ENCODE peak calls at places on chromosomes 6 and 20, in four cellular contexts. One of them, this sample, is unnamed.

GRCh38 chr6:79117752-79118151 is 39.7 kb upstream of the PHIP start:
- DNase-seq in AG04449: no peak
- DNase-seq in fibroblast of the aortic adventitia: peak; percentile 4
- DNase-seq in upper lobe of left lung: no peak
- DNase-seq in this sample: no peak

GRCh38 chr6:22026160-22026678 is 270.6 kb downstream of the PRL start:
- DNase-seq in upper lobe of left lung: no peak
- DNase-seq in fibroblast of the aortic adventitia: peak; percentile 32
- DNase-seq in AG04449: no peak
- DNase-seq in this sample: no peak

GRCh38 chr6:125486881-125487280 is 185.1 kb upstream of the HDDC2 start:
- DNase-seq in AG04449: no peak
- DNase-seq in upper lobe of left lung: no peak
- DNase-seq in fibroblast of the aortic adventitia: peak; percentile 51
- DNase-seq in this sample: no peak

GRCh38 chr6:163259689-163260088 is 154.8 kb upstream of the QKI start:
- DNase-seq in fibroblast of the aortic adventitia: no peak
- DNase-seq in AG04449: no peak
- DNase-seq in upper lobe of left lung: no peak
- DNase-seq in this sample: no peak

GRCh38 chr20:60559462-60559861 is 601.2 kb downstream of the CDH26 start:
- DNase-seq in fibroblast of the aortic adventitia: no peak
- DNase-seq in AG04449: no peak
- DNase-seq in upper lobe of left lung: no peak
- DNase-seq in this sample: peak; percentile 3

GRCh38 chr6:37860226-37860839 is 40.8 kb downstream of the ZFAND3 start:
- DNase-seq in fibroblast of the aortic adventitia: peak; percentile 72
- DNase-seq in upper lobe of left lung: no peak
- DNase-seq in AG04449: no peak
- DNase-seq in this sample: no peak

GRCh38 chr6:24332306-24332705 is 25.6 kb downstream of the DCDC2 start:
- DNase-seq in AG04449: no peak
- DNase-seq in upper lobe of left lung: no peak
- DNase-seq in fibroblast of the aortic adventitia: no peak
- DNase-seq in this sample: no peak

GRCh38 chr20:1539816-1540215 is 17.7 kb downstream of the SIRPD start:
- DNase-seq in AG04449: no peak
- DNase-seq in fibroblast of the aortic adventitia: no peak
- DNase-seq in upper lobe of left lung: no peak
- DNase-seq in this sample: no peak

GRCh38 chr6:4180653-4181255 is 45.4 kb upstream of the ECI2 start:
- DNase-seq in AG04449: peak; percentile 17
- DNase-seq in upper lobe of left lung: no peak
- DNase-seq in fibroblast of the aortic adventitia: peak; percentile 43
- DNase-seq in this sample: peak; percentile 7

GRCh38 chr6:46626228-46626909 is 26.2 kb downstream of the CYP39A1 start:
- DNase-seq in AG04449: no peak
- DNase-seq in fibroblast of the aortic adventitia: peak; percentile 67
- DNase-seq in upper lobe of left lung: no peak
- DNase-seq in this sample: peak; percentile 3

GRCh38 chr6:139909992-139910391 is 535.5 kb upstream of the CITED2 start:
- DNase-seq in fibroblast of the aortic adventitia: no peak
- DNase-seq in upper lobe of left lung: no peak
- DNase-seq in AG04449: no peak
- DNase-seq in this sample: no peak

GRCh38 chr20:56926501-56926900 is 297.4 kb downstream of the TFAP2C start:
- DNase-seq in AG04449: no peak
- DNase-seq in upper lobe of left lung: no peak
- DNase-seq in fibroblast of the aortic adventitia: no peak
- DNase-seq in this sample: no peak

GRCh38 chr20:56928007-56928406 is 298.9 kb downstream of the TFAP2C start:
- DNase-seq in fibroblast of the aortic adventitia: no peak
- DNase-seq in upper lobe of left lung: no peak
- DNase-seq in AG04449: no peak
- DNase-seq in this sample: no peak

GRCh38 chr20:56924976-56925695 is 296.0 kb downstream of the TFAP2C start:
- DNase-seq in AG04449: no peak
- DNase-seq in fibroblast of the aortic adventitia: no peak
- DNase-seq in upper lobe of left lung: no peak
- DNase-seq in this sample: no peak

GRCh38 chr20:56924316-56924975 is 295.3 kb downstream of the TFAP2C start:
- DNase-seq in upper lobe of left lung: no peak
- DNase-seq in fibroblast of the aortic adventitia: no peak
- DNase-seq in AG04449: no peak
- DNase-seq in this sample: no peak

DNA sequence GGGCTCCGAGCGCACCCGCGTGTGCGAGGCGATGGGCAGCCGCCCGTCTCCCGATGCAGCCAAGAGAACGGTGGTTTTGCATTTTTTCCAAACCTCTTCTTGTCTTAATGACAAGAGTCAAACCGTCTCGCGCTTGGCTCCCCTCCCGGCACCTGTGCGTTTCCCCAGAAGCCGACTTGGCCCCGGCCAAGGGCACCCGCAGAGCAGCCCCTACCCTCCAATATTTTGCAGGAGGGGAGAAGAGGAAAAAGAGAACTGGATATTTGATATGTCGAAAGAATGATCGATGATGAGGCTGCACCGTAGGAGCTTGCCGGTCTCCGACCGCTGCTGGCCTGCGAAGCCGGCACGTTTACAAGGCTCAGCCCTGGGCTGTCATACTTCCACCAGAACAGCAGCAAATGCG is 296.6 kb downstream of the TFAP2C start:
- DNase-seq in upper lobe of left lung: no peak
- DNase-seq in fibroblast of the aortic adventitia: no peak
- DNase-seq in AG04449: no peak
- DNase-seq in this sample: no peak
- H3K4me3 ChIP-seq in upper lobe of left lung: no peak overlapping the region
- H3K4me3 ChIP-seq in fibroblast of the aortic adventitia: no peak overlapping the region
- H3K4me3 ChIP-seq in AG04449: no peak overlapping the region
- H3K4me3 ChIP-seq in this sample: no peak overlapping the region

GRCh38 chr20:44976698-44977097 is 10.4 kb downstream of the STK4 start:
- DNase-seq in AG04449: no peak
- DNase-seq in fibroblast of the aortic adventitia: no peak
- DNase-seq in upper lobe of left lung: no peak
- DNase-seq in this sample: no peak
- H3K4me3 ChIP-seq in AG04449: no peak overlapping the region
- H3K4me3 ChIP-seq in fibroblast of the aortic adventitia: no peak overlapping the region
- H3K4me3 ChIP-seq in upper lobe of left lung: no peak overlapping the region
- H3K4me3 ChIP-seq in this sample: no peak overlapping the region

GRCh38 chr6:34154668-34155447 is 9.0 kb upstream of the GRM4 start:
- DNase-seq in AG04449: no peak
- DNase-seq in upper lobe of left lung: peak; percentile 31
- DNase-seq in fibroblast of the aortic adventitia: peak; percentile 32
- DNase-seq in this sample: no peak
- H3K4me3 ChIP-seq in AG04449: peak overlapping the region; percentile 42
- H3K4me3 ChIP-seq in upper lobe of left lung: peak overlapping the region; percentile 32
- H3K4me3 ChIP-seq in fibroblast of the aortic adventitia: peak overlapping the region; percentile 45
- H3K4me3 ChIP-seq in this sample: peak overlapping the region; percentile 37

DNA sequence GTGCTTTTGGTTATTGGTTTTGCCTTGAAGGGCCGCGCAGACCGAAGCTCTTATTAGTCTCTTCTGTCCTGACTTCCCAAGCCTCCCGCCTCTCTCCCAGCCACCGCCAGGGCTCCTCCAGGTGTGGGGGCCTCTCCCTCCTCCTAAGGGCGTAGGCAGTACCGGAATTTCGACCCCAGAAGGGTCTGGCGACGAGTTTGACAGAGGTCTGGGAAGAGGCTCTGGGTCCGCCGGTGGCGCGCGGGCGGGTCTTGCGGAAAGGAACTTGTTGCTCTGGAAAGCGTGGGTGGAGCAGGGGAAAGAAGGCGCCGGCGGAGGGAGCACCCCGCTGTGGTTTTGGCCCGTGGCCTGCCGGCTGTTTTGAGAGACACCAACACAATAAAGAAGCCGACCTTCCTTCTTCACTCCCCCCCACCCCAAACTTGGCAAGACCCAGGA is 1.8 kb downstream of the PCSK2 start:
- DNase-seq in upper lobe of left lung: no peak
- DNase-seq in AG04449: no peak
- DNase-seq in fibroblast of the aortic adventitia: no peak
- DNase-seq in this sample: no peak
- H3K4me3 ChIP-seq in upper lobe of left lung: peak overlapping the region; percentile 44
- H3K4me3 ChIP-seq in AG04449: no peak overlapping the region
- H3K4me3 ChIP-seq in fibroblast of the aortic adventitia: no peak overlapping the region
- H3K4me3 ChIP-seq in this sample: no peak overlapping the region

DNA sequence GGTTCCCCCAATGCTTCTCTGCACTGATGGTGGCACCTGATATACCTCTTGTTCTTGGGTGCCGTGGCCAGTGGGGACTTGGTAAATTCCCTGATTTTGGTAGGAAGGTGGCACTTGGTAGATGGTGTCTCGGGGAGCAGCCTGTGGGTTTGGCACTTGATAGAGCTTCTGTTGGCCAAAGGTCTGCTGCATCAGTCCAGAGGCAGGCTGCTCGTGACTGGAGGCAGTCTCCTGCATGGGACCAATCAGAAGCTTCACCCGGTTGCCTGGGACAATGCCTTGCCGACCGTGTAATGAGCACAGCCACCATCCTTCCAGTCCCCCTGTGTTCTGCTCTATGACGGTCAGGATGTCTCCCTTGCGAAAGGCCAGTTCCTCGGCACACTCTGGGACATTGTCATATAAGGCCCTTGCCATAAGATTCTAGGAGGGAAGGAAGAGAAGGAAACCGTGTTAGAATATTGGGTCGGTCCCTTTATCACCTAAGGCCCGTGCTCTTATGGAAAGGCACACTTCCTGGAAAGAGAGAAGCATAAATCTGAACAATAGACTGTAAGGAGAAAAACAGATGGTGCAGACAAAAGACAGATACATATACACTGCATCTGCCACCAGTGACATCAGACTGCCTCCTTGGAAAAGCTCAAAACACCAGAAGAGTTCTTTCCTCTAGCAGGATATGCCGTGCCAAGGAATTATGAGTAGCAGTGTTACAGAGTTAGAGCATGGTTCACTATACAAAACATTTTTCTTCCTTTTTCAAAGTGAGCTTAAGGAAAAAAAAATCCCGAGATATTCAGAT is 19.0 kb downstream of the NEDD9 start:
- DNase-seq in AG04449: no peak
- DNase-seq in fibroblast of the aortic adventitia: peak; percentile 63
- DNase-seq in upper lobe of left lung: no peak
- DNase-seq in this sample: no peak
- H3K4me3 ChIP-seq in AG04449: no peak overlapping the region
- H3K4me3 ChIP-seq in fibroblast of the aortic adventitia: no peak overlapping the region
- H3K4me3 ChIP-seq in upper lobe of left lung: no peak overlapping the region
- H3K4me3 ChIP-seq in this sample: no peak overlapping the region

DNA sequence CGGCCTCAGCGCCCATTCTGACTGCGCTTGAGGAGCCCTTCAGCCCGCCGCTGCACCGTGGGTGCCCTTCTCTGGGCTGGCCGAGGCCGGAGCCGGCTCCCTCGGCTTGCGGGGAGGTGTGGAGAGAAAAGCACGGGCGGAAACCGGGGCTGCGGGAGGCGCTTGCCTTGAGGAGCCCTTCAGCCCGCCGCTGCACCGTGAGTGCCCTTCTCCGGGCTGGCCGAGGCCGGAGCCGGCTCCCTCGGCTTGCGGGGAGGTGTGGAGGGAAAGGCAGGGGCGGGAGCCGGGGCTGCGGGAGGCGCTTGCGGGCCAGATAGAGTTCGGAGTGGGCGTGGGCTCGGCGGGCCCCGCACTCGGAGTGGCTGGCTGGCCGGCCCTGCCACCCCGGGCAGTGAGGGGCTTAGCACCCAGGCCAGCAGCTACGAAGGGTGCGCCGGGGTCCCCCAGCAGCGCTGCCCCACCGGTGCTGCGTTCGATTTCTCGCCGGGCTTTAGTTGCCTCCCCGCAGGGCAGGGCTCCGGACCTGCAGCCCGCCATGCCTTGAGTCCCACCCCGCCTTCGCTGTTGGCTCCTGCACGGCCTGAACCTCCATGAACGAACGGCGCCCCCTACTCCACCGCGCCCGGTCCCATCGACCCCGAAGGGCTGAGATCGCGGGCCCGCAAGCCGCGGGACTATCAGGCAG is 45.7 kb upstream of the MCUR1 start:
- DNase-seq in fibroblast of the aortic adventitia: no peak
- DNase-seq in upper lobe of left lung: no peak
- DNase-seq in AG04449: no peak
- DNase-seq in this sample: no peak
- H3K4me3 ChIP-seq in fibroblast of the aortic adventitia: no peak overlapping the region
- H3K4me3 ChIP-seq in upper lobe of left lung: peak overlapping the region; percentile 38
- H3K4me3 ChIP-seq in AG04449: no peak overlapping the region
- H3K4me3 ChIP-seq in this sample: peak overlapping the region; percentile 44

DNA sequence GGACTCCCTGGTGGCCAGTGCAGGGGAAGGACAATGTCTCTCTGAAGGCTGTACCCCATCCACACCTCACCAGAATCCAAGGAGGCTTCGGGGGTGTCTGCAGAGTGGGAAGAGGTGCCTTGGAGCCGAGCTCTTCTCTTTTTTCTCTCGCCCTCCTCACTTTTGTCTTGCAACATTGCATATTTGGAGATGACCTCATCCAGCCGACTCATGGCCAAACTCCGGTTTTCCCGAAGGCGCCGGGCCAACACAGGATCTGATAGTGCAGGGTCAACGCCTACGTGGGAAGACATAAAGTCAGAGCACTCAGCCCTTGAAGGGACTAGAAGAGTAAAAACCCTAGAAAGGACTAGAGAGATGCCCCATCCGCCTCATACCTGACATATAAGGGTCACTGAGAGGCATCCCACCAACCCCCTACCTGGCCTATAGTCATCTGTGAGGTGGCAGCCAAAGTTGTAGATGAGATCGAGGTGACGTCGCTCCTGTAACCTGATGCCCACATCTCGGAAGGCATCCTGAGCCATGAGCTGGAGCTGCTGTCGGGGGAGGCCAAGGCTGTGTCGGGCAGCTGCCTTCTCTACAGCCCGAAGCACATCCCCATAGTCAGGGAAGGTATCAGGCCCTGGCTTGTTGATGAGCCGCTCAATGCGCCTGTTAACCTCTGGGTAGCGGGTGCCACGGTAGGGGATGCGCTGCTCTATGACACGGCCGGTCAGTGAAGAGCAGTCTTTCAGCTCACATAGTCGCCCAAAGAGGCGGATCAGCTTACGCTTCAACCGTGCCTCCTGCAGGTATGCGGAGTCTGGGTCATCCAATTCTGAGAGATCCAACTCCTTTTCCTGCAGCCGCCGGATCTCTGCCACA is 3.0 kb upstream of the ZBTB22 start:
- DNase-seq in upper lobe of left lung: no peak
- DNase-seq in fibroblast of the aortic adventitia: peak; percentile 96
- DNase-seq in AG04449: peak; percentile 70
- DNase-seq in this sample: peak; percentile 84
- H3K4me3 ChIP-seq in upper lobe of left lung: no peak overlapping the region
- H3K4me3 ChIP-seq in fibroblast of the aortic adventitia: peak overlapping the region; percentile 84
- H3K4me3 ChIP-seq in AG04449: peak overlapping the region; percentile 39
- H3K4me3 ChIP-seq in this sample: peak overlapping the region; percentile 85

This sample was measured in skeletal muscle cell.